ENCODE peak calls at places on chromosomes 11 and 22, in four cellular contexts. J is anterior cingulate cortex; H is SJCRH30; A is activated naive CD4-positive, alpha-beta T cell treated with anti-CD3 and anti-CD28 coated beads, Interleukin-2, amount 10 ng/mL, durations not matched to agents 7 days and 5 days. V is an unnamed sample.

GRCh38 chr22:29689872-29690213 is 30.0 kb upstream of the CABP7 start:
- DNase-seq in J (peak), H (peak), A (peak), V (peak)

GRCh38 chr22:45742866-45743450 is 71.3 kb downstream of the ATXN10 start:
- DNase-seq in J (no peak), H (no peak), A (no peak), V (no peak)

GRCh38 chr11:68191661-68192579 is 21.2 kb downstream of the KMT5B start:
- DNase-seq in J (no peak), H (no peak), A (no peak), V (no peak)

GRCh38 chr11:57460017-57460755 is at the start of gene RTN4RL2:
- DNase-seq in J (peak), H (peak), A (peak), V (no peak)

GRCh38 chr11:102241026-102241425 is 76.3 kb upstream of the BIRC3 start:
- DNase-seq in J (no peak), H (no peak), A (no peak), V (no peak)

GRCh38 chr11:43504316-43504950 is 145.7 kb downstream of the TTC17 start:
- DNase-seq in J (no peak), H (peak), A (no peak), V (no peak)

GRCh38 chr11:3226846-3227567 is 5.2 kb downstream of the MRGPRE start:
- DNase-seq in J (no peak), H (no peak), A (peak), V (no peak)

GRCh38 chr22:43722444-43722843 is 89.7 kb downstream of the EFCAB6 start:
- DNase-seq in J (no peak), H (no peak), A (no peak), V (no peak)

GRCh38 chr11:64341851-64342791 is 2.1 kb downstream of the CCDC88B start:
- DNase-seq in J (peak), H (peak), A (peak), V (peak)

GRCh38 chr11:14253878-14254277 is 105.1 kb downstream of the RRAS2 start:
- DNase-seq in J (no peak), H (no peak), A (no peak), V (no peak)

GRCh38 chr11:72625746-72626636 is 48.2 kb downstream of the PDE2A start:
- DNase-seq in J (no peak), H (no peak), A (no peak), V (peak)

GRCh38 chr22:48588881-48589450 is 1238.7 kb downstream of the BRD1 start:
- DNase-seq in J (no peak), H (no peak), A (no peak), V (no peak)

GRCh38 chr11:94175545-94175944 is 46.9 kb downstream of the PANX1 start:
- DNase-seq in J (no peak), H (peak), A (no peak), V (no peak)

V was measured in Peyer's patch.